ENCODE peak calls at places on chromosomes 16 and 17, in six cellular contexts. H is H1, C is mesenchymal stem cell, W is IMR-90, V is H9, D is neuronal stem cell. T is an unnamed sample.
A peak's percentile ranks its signal among the peaks of the same experiment; 100 is the strongest.

GRCh38 chr17:16286009-16286946 is 67.0 kb downstream of the CENPV start:
- DNase-seq in H (peak; percentile 87), C (peak; percentile 99), W (peak; percentile 98), V (peak; percentile 94), D (peak; percentile 30), T (peak; percentile 89)

GRCh38 chr17:17667231-17667630 is 14.0 kb upstream of the RAI1 start:
- DNase-seq in H (no peak), C (no peak), W (no peak), V (no peak), D (no peak), T (no peak)

GRCh38 chr16:30566531-30566930 is 5.0 kb downstream of the ZNF688 start:
- DNase-seq in H (no peak), C (no peak), W (no peak), V (no peak), D (no peak), T (no peak)

GRCh38 chr16:29663829-29664132 is 734 bp downstream of the SPN start:
- DNase-seq in H (no peak), C (no peak), W (no peak), V (no peak), D (no peak), T (no peak)

GRCh38 chr17:83181991-83182619 is 102.7 kb downstream of the METRNL start:
- DNase-seq in H (no peak), C (no peak), W (no peak), V (no peak), D (no peak), T (no peak)

GRCh38 chr17:1294157-1294717 is 14.8 kb downstream of the TRARG1 start:
- DNase-seq in H (no peak), C (no peak), W (no peak), V (no peak), D (no peak), T (no peak)

GRCh38 chr17:45353047-45353446 is 36.2 kb upstream of the MAP3K14 start:
- DNase-seq in H (no peak), C (no peak), W (no peak), V (peak; percentile 18), D (no peak), T (peak; percentile 7)

GRCh38 chr16:55248494-55248893 is 75.5 kb upstream of the IRX6 start:
- DNase-seq in H (no peak), C (no peak), W (no peak), V (no peak), D (no peak), T (no peak)

GRCh38 chr16:2985457-2985856 is 5.2 kb upstream of the PKMYT1 start:
- DNase-seq in H (no peak), C (no peak), W (no peak), V (no peak), D (no peak), T (no peak)

GRCh38 chr17:76611747-76612143 is 26.1 kb upstream of the ST6GALNAC2 start:
- DNase-seq in H (no peak), C (no peak), W (no peak), V (no peak), D (no peak), T (no peak)

GRCh38 chr16:80924372-80924978 is 82.2 kb downstream of the CMC2 start:
- DNase-seq in H (peak; percentile 66), C (peak; percentile 6), W (peak; percentile 43), V (peak; percentile 87), D (peak; percentile 46), T (peak; percentile 27)

GRCh38 chr17:56939869-56940484 is 20.9 kb downstream of the COIL start:
- DNase-seq in H (no peak), C (peak; percentile 77), W (peak; percentile 62), V (no peak), D (peak; percentile 66), T (no peak)

GRCh38 chr16:75219088-75219487 is 300 bp downstream of the CTRB1 start:
- DNase-seq in H (no peak), C (no peak), W (no peak), V (no peak), D (no peak), T (no peak)

GRCh38 chr17:72373910-72374741 is 253.3 kb downstream of the SOX9 start:
- DNase-seq in H (no peak), C (no peak), W (peak; percentile 63), V (no peak), D (no peak), T (no peak)

GRCh38 chr16:54923988-54924387 is 6.7 kb upstream of the IRX5 start:
- DNase-seq in H (no peak), C (no peak), W (no peak), V (no peak), D (no peak), T (no peak)

GRCh38 chr16:11396241-11397048 is 51.2 kb downstream of the RMI2 start:
- DNase-seq in H (peak; percentile 60), C (peak; percentile 70), W (peak; percentile 60), V (peak; percentile 86), D (peak; percentile 78), T (peak; percentile 79)

GRCh38 chr17:27567563-27567859 is 63.5 kb upstream of the LGALS9 start:
- DNase-seq in H (no peak), C (no peak), W (no peak), V (no peak), D (no peak), T (no peak)
- H4K91ac ChIP-seq in H (no peak overlapping the region), C (peak overlapping the region; percentile 1), W (no peak overlapping the region), V (no peak overlapping the region), D (no peak overlapping the region), T (peak overlapping the region; percentile 29)

GRCh38 chr16:67166035-67166882 is 1.7 kb downstream of the HSF4 start:
- DNase-seq in H (no peak), C (no peak), W (no peak), V (no peak), D (no peak), T (no peak)

GRCh38 chr16:67169642-67170167 is 633 bp upstream of the NOL3 start:
- DNase-seq in H (no peak), C (peak; percentile 49), W (no peak), V (peak; percentile 89), D (no peak), T (no peak)

GRCh38 chr16:67166883-67167168 is 2.3 kb downstream of the HSF4 start:
- DNase-seq in H (no peak), C (no peak), W (no peak), V (no peak), D (no peak), T (no peak)

GRCh38 chr16:67169011-67169451 is 1.3 kb upstream of the NOL3 start:
- DNase-seq in H (no peak), C (no peak), W (no peak), V (peak; percentile 77), D (no peak), T (no peak)

DNA sequence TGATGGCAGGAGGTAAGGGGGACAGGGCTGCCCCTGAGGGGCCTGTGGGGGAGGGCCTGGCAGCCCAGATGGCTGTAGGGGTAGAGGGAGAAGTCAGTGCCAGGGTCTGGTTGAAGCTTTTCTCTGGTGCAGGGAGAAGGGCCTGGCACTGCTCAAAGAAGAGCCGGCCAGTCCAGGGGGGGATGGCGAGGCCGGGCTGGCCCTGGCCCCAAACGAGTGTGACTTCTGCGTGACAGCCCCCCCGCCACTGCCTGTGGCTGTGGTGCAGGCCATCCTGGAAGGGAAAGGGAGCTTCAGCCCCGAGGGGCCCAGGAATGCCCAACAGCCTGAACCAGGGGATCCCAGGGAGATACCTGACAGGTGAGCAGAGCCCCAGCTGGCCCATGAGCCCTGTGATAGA is 2.8 kb upstream of the NOL3 start:
- DNase-seq in H (no peak), C (no peak), W (no peak), V (no peak), D (no peak), T (no peak)
- H3K9ac ChIP-seq in H (no peak overlapping the region), C (no peak overlapping the region), W (no peak overlapping the region), V (no peak overlapping the region), D (peak overlapping the region; percentile 21), T (no peak overlapping the region)

GRCh38 chr17:77905766-77906165 is 52.7 kb upstream of the TNRC6C start:
- DNase-seq in H (no peak), C (no peak), W (no peak), V (peak; percentile 23), D (no peak), T (no peak)

GRCh38 chr17:77908501-77908900 is 50.0 kb upstream of the TNRC6C start:
- DNase-seq in H (no peak), C (no peak), W (no peak), V (no peak), D (no peak), T (no peak)

GRCh38 chr17:77906377-77906871 is 52.1 kb upstream of the TNRC6C start:
- DNase-seq in H (no peak), C (no peak), W (no peak), V (peak; percentile 30), D (no peak), T (no peak)

GRCh38 chr17:77909236-77909635 is 49.3 kb upstream of the TNRC6C start:
- DNase-seq in H (no peak), C (no peak), W (no peak), V (no peak), D (no peak), T (no peak)

GRCh38 chr17:77907497-77908120 is 50.9 kb upstream of the TNRC6C start:
- DNase-seq in H (no peak), C (no peak), W (no peak), V (peak; percentile 44), D (no peak), T (no peak)
- H4K91ac ChIP-seq in H (no peak overlapping the region), C (no peak overlapping the region), W (no peak overlapping the region), V (no peak overlapping the region), D (no peak overlapping the region), T (no peak overlapping the region)

DNA sequence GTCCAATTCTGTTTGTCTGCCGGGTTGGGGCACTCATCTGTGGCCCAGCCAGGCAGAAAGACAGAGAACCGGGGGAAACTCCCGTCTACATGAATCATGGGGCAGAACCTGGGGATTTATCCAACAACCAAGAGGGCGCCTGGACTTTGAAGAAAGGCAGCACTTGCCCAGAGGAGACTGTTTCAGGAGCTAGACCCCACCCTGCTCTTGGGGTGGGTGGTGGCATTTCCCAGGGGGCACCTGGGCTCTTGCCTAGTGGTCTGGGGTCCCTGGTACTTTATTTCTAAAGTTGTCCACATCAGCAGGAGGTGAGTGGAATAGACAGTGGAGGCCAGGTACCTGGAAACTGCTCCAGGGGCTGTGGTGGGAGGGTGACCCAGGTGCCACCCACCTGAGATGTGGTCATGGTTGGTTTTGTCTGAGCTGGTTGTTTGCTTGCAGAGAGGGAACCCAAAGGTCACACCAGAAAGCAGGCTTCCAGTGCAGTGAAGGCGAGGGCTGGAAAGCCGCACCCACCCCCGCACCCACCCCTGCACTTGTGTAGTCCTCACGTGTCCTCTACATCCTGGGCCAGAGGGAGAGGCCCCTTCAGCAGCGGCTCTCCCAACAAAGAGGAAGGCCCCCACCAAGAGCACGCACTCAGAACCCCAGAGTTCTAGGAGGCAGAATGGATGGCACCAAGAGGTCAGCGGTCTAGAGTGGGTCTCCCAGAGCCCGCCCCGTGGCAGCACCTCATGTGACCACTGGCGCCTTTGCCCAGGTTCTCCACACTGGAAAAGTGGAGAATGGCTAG is 92.5 kb upstream of the CBX4 start:
- DNase-seq in H (no peak), C (peak; percentile 35), W (peak; percentile 31), V (no peak), D (no peak), T (no peak)
- H3K9ac ChIP-seq in H (no peak overlapping the region), C (no peak overlapping the region), W (no peak overlapping the region), V (no peak overlapping the region), D (no peak overlapping the region), T (no peak overlapping the region)

DNA sequence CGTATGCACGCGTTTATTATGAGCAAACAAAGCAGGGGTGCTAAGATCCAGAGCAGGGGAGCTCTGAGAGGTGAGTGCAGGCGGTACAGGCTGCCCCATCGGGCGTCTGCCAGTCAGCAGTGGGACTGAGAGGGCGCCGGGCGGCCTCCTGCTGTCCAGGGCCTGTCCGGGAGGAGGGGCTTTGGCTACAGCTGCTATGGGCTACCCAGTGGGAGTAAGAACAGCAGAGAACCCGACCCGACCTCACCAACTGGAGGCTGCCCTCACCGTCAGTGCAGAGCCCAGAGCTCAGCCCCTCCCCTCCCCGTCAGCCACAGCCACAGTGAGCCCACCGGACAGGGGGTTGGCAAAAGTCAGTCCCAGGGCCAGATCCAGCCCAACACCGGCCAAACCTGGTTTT is 18.6 kb upstream of the AATK start:
- DNase-seq in H (no peak), C (no peak), W (no peak), V (peak; percentile 73), D (peak; percentile 26), T (no peak)
- H4K91ac ChIP-seq in H (no peak overlapping the region), C (no peak overlapping the region), W (no peak overlapping the region), V (no peak overlapping the region), D (no peak overlapping the region), T (no peak overlapping the region)

T was measured in trophoblast cell.